ENCODE peak calls at places on chromosomes 4 and X, in ten cellular contexts. One of them, this sample, is unnamed.

GRCh38 chr4:110163327-110164070 is 34.9 kb downstream of the ELOVL6 start:
- DNase-seq in non-pigmented ciliary epithelial cell: peak
- DNase-seq in AG08395: peak
- DNase-seq in activated gamma-delta T cell treated with anti-CD3 and anti-CD28 coated beads, Interleukin-2, amount 50 U/mL, for 16 hours: no peak
- DNase-seq in stimulated activated CD4-positive, alpha-beta T cell treated with anti-CD3 and anti-CD28 coated beads, Interleukin-15, amount 100 ng/mL, for 48 hours: no peak
- DNase-seq in activated CD8-positive, alpha-beta memory T cell treated with anti-CD3 and anti-CD28 coated beads for 1 hour: no peak
- DNase-seq in T-helper 1 cell: no peak
- DNase-seq in AG04450: no peak
- DNase-seq in HFF-Myc: no peak
- DNase-seq in mucosa of descending colon: no peak
- DNase-seq in this sample: no peak

GRCh38 chr4:7769936-7770674 is 169.6 kb downstream of the AFAP1 start:
- DNase-seq in non-pigmented ciliary epithelial cell: no peak
- DNase-seq in AG08395: peak
- DNase-seq in activated gamma-delta T cell treated with anti-CD3 and anti-CD28 coated beads, Interleukin-2, amount 50 U/mL, for 16 hours: no peak
- DNase-seq in stimulated activated CD4-positive, alpha-beta T cell treated with anti-CD3 and anti-CD28 coated beads, Interleukin-15, amount 100 ng/mL, for 48 hours: no peak
- DNase-seq in activated CD8-positive, alpha-beta memory T cell treated with anti-CD3 and anti-CD28 coated beads for 1 hour: no peak
- DNase-seq in T-helper 1 cell: peak
- DNase-seq in AG04450: no peak
- DNase-seq in HFF-Myc: no peak
- DNase-seq in mucosa of descending colon: peak
- DNase-seq in this sample: no peak

GRCh38 chrX:136086521-136086920 is 60.8 kb upstream of the FHL1 start:
- DNase-seq in non-pigmented ciliary epithelial cell: no peak
- DNase-seq in AG08395: no peak
- DNase-seq in activated gamma-delta T cell treated with anti-CD3 and anti-CD28 coated beads, Interleukin-2, amount 50 U/mL, for 16 hours: no peak
- DNase-seq in stimulated activated CD4-positive, alpha-beta T cell treated with anti-CD3 and anti-CD28 coated beads, Interleukin-15, amount 100 ng/mL, for 48 hours: no peak
- DNase-seq in activated CD8-positive, alpha-beta memory T cell treated with anti-CD3 and anti-CD28 coated beads for 1 hour: no peak
- DNase-seq in T-helper 1 cell: no peak
- DNase-seq in AG04450: no peak
- DNase-seq in HFF-Myc: no peak
- DNase-seq in mucosa of descending colon: no peak
- DNase-seq in this sample: no peak

GRCh38 chr4:4778491-4779003 is 80.9 kb upstream of the MSX1 start:
- DNase-seq in non-pigmented ciliary epithelial cell: no peak
- DNase-seq in AG08395: no peak
- DNase-seq in activated gamma-delta T cell treated with anti-CD3 and anti-CD28 coated beads, Interleukin-2, amount 50 U/mL, for 16 hours: no peak
- DNase-seq in stimulated activated CD4-positive, alpha-beta T cell treated with anti-CD3 and anti-CD28 coated beads, Interleukin-15, amount 100 ng/mL, for 48 hours: no peak
- DNase-seq in activated CD8-positive, alpha-beta memory T cell treated with anti-CD3 and anti-CD28 coated beads for 1 hour: no peak
- DNase-seq in T-helper 1 cell: no peak
- DNase-seq in AG04450: no peak
- DNase-seq in HFF-Myc: no peak
- DNase-seq in mucosa of descending colon: no peak
- DNase-seq in this sample: no peak

GRCh38 chrX:109826954-109827708 is 94.1 kb upstream of the ACSL4 start:
- DNase-seq in non-pigmented ciliary epithelial cell: no peak
- DNase-seq in AG08395: peak
- DNase-seq in activated gamma-delta T cell treated with anti-CD3 and anti-CD28 coated beads, Interleukin-2, amount 50 U/mL, for 16 hours: no peak
- DNase-seq in stimulated activated CD4-positive, alpha-beta T cell treated with anti-CD3 and anti-CD28 coated beads, Interleukin-15, amount 100 ng/mL, for 48 hours: no peak
- DNase-seq in activated CD8-positive, alpha-beta memory T cell treated with anti-CD3 and anti-CD28 coated beads for 1 hour: no peak
- DNase-seq in T-helper 1 cell: no peak
- DNase-seq in AG04450: peak
- DNase-seq in HFF-Myc: peak
- DNase-seq in mucosa of descending colon: no peak
- DNase-seq in this sample: no peak

GRCh38 chr4:141350122-141350904 is 129.6 kb downstream of the ZNF330 start:
- DNase-seq in non-pigmented ciliary epithelial cell: no peak
- DNase-seq in AG08395: peak
- DNase-seq in activated gamma-delta T cell treated with anti-CD3 and anti-CD28 coated beads, Interleukin-2, amount 50 U/mL, for 16 hours: no peak
- DNase-seq in stimulated activated CD4-positive, alpha-beta T cell treated with anti-CD3 and anti-CD28 coated beads, Interleukin-15, amount 100 ng/mL, for 48 hours: no peak
- DNase-seq in activated CD8-positive, alpha-beta memory T cell treated with anti-CD3 and anti-CD28 coated beads for 1 hour: no peak
- DNase-seq in T-helper 1 cell: no peak
- DNase-seq in AG04450: peak
- DNase-seq in HFF-Myc: peak
- DNase-seq in mucosa of descending colon: peak
- DNase-seq in this sample: no peak

GRCh38 chr4:7788687-7789425 is 150.8 kb downstream of the AFAP1 start:
- DNase-seq in non-pigmented ciliary epithelial cell: no peak
- DNase-seq in AG08395: no peak
- DNase-seq in activated gamma-delta T cell treated with anti-CD3 and anti-CD28 coated beads, Interleukin-2, amount 50 U/mL, for 16 hours: no peak
- DNase-seq in stimulated activated CD4-positive, alpha-beta T cell treated with anti-CD3 and anti-CD28 coated beads, Interleukin-15, amount 100 ng/mL, for 48 hours: no peak
- DNase-seq in activated CD8-positive, alpha-beta memory T cell treated with anti-CD3 and anti-CD28 coated beads for 1 hour: no peak
- DNase-seq in T-helper 1 cell: no peak
- DNase-seq in AG04450: no peak
- DNase-seq in HFF-Myc: no peak
- DNase-seq in mucosa of descending colon: no peak
- DNase-seq in this sample: no peak

GRCh38 chr4:114087596-114088230 is 108.3 kb upstream of the ARSJ start:
- DNase-seq in non-pigmented ciliary epithelial cell: peak
- DNase-seq in AG08395: peak
- DNase-seq in activated gamma-delta T cell treated with anti-CD3 and anti-CD28 coated beads, Interleukin-2, amount 50 U/mL, for 16 hours: no peak
- DNase-seq in stimulated activated CD4-positive, alpha-beta T cell treated with anti-CD3 and anti-CD28 coated beads, Interleukin-15, amount 100 ng/mL, for 48 hours: no peak
- DNase-seq in activated CD8-positive, alpha-beta memory T cell treated with anti-CD3 and anti-CD28 coated beads for 1 hour: no peak
- DNase-seq in T-helper 1 cell: no peak
- DNase-seq in AG04450: peak
- DNase-seq in HFF-Myc: peak
- DNase-seq in mucosa of descending colon: no peak
- DNase-seq in this sample: no peak

GRCh38 chr4:186554485-186554884 is 882 bp downstream of the MTNR1A start:
- DNase-seq in non-pigmented ciliary epithelial cell: no peak
- DNase-seq in AG08395: peak
- DNase-seq in activated gamma-delta T cell treated with anti-CD3 and anti-CD28 coated beads, Interleukin-2, amount 50 U/mL, for 16 hours: no peak
- DNase-seq in stimulated activated CD4-positive, alpha-beta T cell treated with anti-CD3 and anti-CD28 coated beads, Interleukin-15, amount 100 ng/mL, for 48 hours: no peak
- DNase-seq in activated CD8-positive, alpha-beta memory T cell treated with anti-CD3 and anti-CD28 coated beads for 1 hour: no peak
- DNase-seq in T-helper 1 cell: no peak
- DNase-seq in AG04450: no peak
- DNase-seq in HFF-Myc: no peak
- DNase-seq in mucosa of descending colon: peak
- DNase-seq in this sample: no peak

This sample was measured in GM12878.